ENCODE peak calls at places on chromosomes 12 and 14, in six cellular contexts. One of them, this sample, is unnamed.
A peak's percentile ranks its signal among the peaks of the same experiment; 100 is the strongest.

GRCh38 chr14:72962829-72963312 is 36.6 kb downstream of the DCAF4 start:
- DNase-seq in stimulated activated CD4-positive, alpha-beta T cell treated with anti-CD3 and anti-CD28 coated beads, Interleukin-15, amount 100 ng/mL, for 1 hour: no peak
- DNase-seq in activated naive CD4-positive, alpha-beta T cell treated with anti-CD3 and anti-CD28 coated beads for 36 hours: no peak
- DNase-seq in astrocyte: peak; percentile 92
- DNase-seq in cardiac muscle cell: no peak
- DNase-seq in mucosa of gallbladder: no peak
- DNase-seq in this sample: no peak

GRCh38 chr14:88106377-88106776 is 101.4 kb downstream of the GPR65 start:
- DNase-seq in mucosa of gallbladder: no peak
- DNase-seq in stimulated activated CD4-positive, alpha-beta T cell treated with anti-CD3 and anti-CD28 coated beads, Interleukin-15, amount 100 ng/mL, for 1 hour: no peak
- DNase-seq in activated naive CD4-positive, alpha-beta T cell treated with anti-CD3 and anti-CD28 coated beads for 36 hours: no peak
- DNase-seq in cardiac muscle cell: no peak
- DNase-seq in astrocyte: no peak
- DNase-seq in this sample: no peak

GRCh38 chr14:24377660-24378059 is 9.7 kb downstream of the NFATC4 start:
- DNase-seq in activated naive CD4-positive, alpha-beta T cell treated with anti-CD3 and anti-CD28 coated beads for 36 hours: no peak
- DNase-seq in astrocyte: no peak
- DNase-seq in cardiac muscle cell: peak; percentile 32
- DNase-seq in stimulated activated CD4-positive, alpha-beta T cell treated with anti-CD3 and anti-CD28 coated beads, Interleukin-15, amount 100 ng/mL, for 1 hour: no peak
- DNase-seq in mucosa of gallbladder: peak; percentile 69
- DNase-seq in this sample: no peak

GRCh38 chr12:12467701-12468218 is 94.9 kb downstream of the DUSP16 start:
- DNase-seq in stimulated activated CD4-positive, alpha-beta T cell treated with anti-CD3 and anti-CD28 coated beads, Interleukin-15, amount 100 ng/mL, for 1 hour: peak; percentile 23
- DNase-seq in astrocyte: peak; percentile 47
- DNase-seq in cardiac muscle cell: no peak
- DNase-seq in mucosa of gallbladder: peak; percentile 63
- DNase-seq in activated naive CD4-positive, alpha-beta T cell treated with anti-CD3 and anti-CD28 coated beads for 36 hours: peak; percentile 23
- DNase-seq in this sample: peak; percentile 18

GRCh38 chr12:80761818-80762217 is 45.1 kb downstream of the MYF5 start:
- DNase-seq in activated naive CD4-positive, alpha-beta T cell treated with anti-CD3 and anti-CD28 coated beads for 36 hours: no peak
- DNase-seq in cardiac muscle cell: no peak
- DNase-seq in stimulated activated CD4-positive, alpha-beta T cell treated with anti-CD3 and anti-CD28 coated beads, Interleukin-15, amount 100 ng/mL, for 1 hour: no peak
- DNase-seq in mucosa of gallbladder: no peak
- DNase-seq in astrocyte: no peak
- DNase-seq in this sample: no peak

GRCh38 chr12:65308601-65309071 is 30.2 kb downstream of the MSRB3 start:
- DNase-seq in mucosa of gallbladder: no peak
- DNase-seq in stimulated activated CD4-positive, alpha-beta T cell treated with anti-CD3 and anti-CD28 coated beads, Interleukin-15, amount 100 ng/mL, for 1 hour: no peak
- DNase-seq in activated naive CD4-positive, alpha-beta T cell treated with anti-CD3 and anti-CD28 coated beads for 36 hours: no peak
- DNase-seq in astrocyte: peak; percentile 20
- DNase-seq in cardiac muscle cell: no peak
- DNase-seq in this sample: no peak

GRCh38 chr12:79548525-79548924 is 142.2 kb downstream of the PAWR start:
- DNase-seq in stimulated activated CD4-positive, alpha-beta T cell treated with anti-CD3 and anti-CD28 coated beads, Interleukin-15, amount 100 ng/mL, for 1 hour: no peak
- DNase-seq in astrocyte: no peak
- DNase-seq in mucosa of gallbladder: no peak
- DNase-seq in activated naive CD4-positive, alpha-beta T cell treated with anti-CD3 and anti-CD28 coated beads for 36 hours: no peak
- DNase-seq in cardiac muscle cell: no peak
- DNase-seq in this sample: no peak

GRCh38 chr12:49889361-49890095 is 14.2 kb downstream of the FAIM2 start:
- DNase-seq in activated naive CD4-positive, alpha-beta T cell treated with anti-CD3 and anti-CD28 coated beads for 36 hours: no peak
- DNase-seq in mucosa of gallbladder: no peak
- DNase-seq in cardiac muscle cell: no peak
- DNase-seq in stimulated activated CD4-positive, alpha-beta T cell treated with anti-CD3 and anti-CD28 coated beads, Interleukin-15, amount 100 ng/mL, for 1 hour: no peak
- DNase-seq in astrocyte: no peak
- DNase-seq in this sample: no peak

GRCh38 chr14:34425095-34425851 is 36.8 kb downstream of the SPTSSA start:
- DNase-seq in stimulated activated CD4-positive, alpha-beta T cell treated with anti-CD3 and anti-CD28 coated beads, Interleukin-15, amount 100 ng/mL, for 1 hour: no peak
- DNase-seq in cardiac muscle cell: no peak
- DNase-seq in activated naive CD4-positive, alpha-beta T cell treated with anti-CD3 and anti-CD28 coated beads for 36 hours: no peak
- DNase-seq in mucosa of gallbladder: peak; percentile 55
- DNase-seq in astrocyte: no peak
- DNase-seq in this sample: no peak

GRCh38 chr12:13146539-13146938 is 43.1 kb upstream of the GSG1 start:
- DNase-seq in cardiac muscle cell: no peak
- DNase-seq in mucosa of gallbladder: no peak
- DNase-seq in stimulated activated CD4-positive, alpha-beta T cell treated with anti-CD3 and anti-CD28 coated beads, Interleukin-15, amount 100 ng/mL, for 1 hour: no peak
- DNase-seq in astrocyte: no peak
- DNase-seq in activated naive CD4-positive, alpha-beta T cell treated with anti-CD3 and anti-CD28 coated beads for 36 hours: no peak
- DNase-seq in this sample: no peak

GRCh38 chr12:124694846-124695497 is 127.6 kb upstream of the NCOR2 start:
- DNase-seq in stimulated activated CD4-positive, alpha-beta T cell treated with anti-CD3 and anti-CD28 coated beads, Interleukin-15, amount 100 ng/mL, for 1 hour: no peak
- DNase-seq in cardiac muscle cell: no peak
- DNase-seq in astrocyte: peak; percentile 98
- DNase-seq in activated naive CD4-positive, alpha-beta T cell treated with anti-CD3 and anti-CD28 coated beads for 36 hours: no peak
- DNase-seq in mucosa of gallbladder: no peak
- DNase-seq in this sample: no peak

GRCh38 chr12:98592825-98593322 is 612 bp upstream of the SLC25A3 start:
- DNase-seq in activated naive CD4-positive, alpha-beta T cell treated with anti-CD3 and anti-CD28 coated beads for 36 hours: peak; percentile 20
- DNase-seq in mucosa of gallbladder: no peak
- DNase-seq in astrocyte: no peak
- DNase-seq in cardiac muscle cell: no peak
- DNase-seq in stimulated activated CD4-positive, alpha-beta T cell treated with anti-CD3 and anti-CD28 coated beads, Interleukin-15, amount 100 ng/mL, for 1 hour: no peak
- DNase-seq in this sample: no peak

GRCh38 chr12:64389154-64389553 is 1.4 kb downstream of the C12orf56 start:
- DNase-seq in stimulated activated CD4-positive, alpha-beta T cell treated with anti-CD3 and anti-CD28 coated beads, Interleukin-15, amount 100 ng/mL, for 1 hour: no peak
- DNase-seq in astrocyte: no peak
- DNase-seq in activated naive CD4-positive, alpha-beta T cell treated with anti-CD3 and anti-CD28 coated beads for 36 hours: no peak
- DNase-seq in cardiac muscle cell: no peak
- DNase-seq in mucosa of gallbladder: no peak
- DNase-seq in this sample: no peak

GRCh38 chr12:51888316-51889215 is 663 bp downstream of the ANKRD33 start:
- DNase-seq in activated naive CD4-positive, alpha-beta T cell treated with anti-CD3 and anti-CD28 coated beads for 36 hours: no peak
- DNase-seq in mucosa of gallbladder: no peak
- DNase-seq in astrocyte: no peak
- DNase-seq in cardiac muscle cell: no peak
- DNase-seq in stimulated activated CD4-positive, alpha-beta T cell treated with anti-CD3 and anti-CD28 coated beads, Interleukin-15, amount 100 ng/mL, for 1 hour: no peak
- DNase-seq in this sample: no peak

GRCh38 chr12:76688001-76688400 is 75.9 kb upstream of the ZDHHC17 start:
- DNase-seq in stimulated activated CD4-positive, alpha-beta T cell treated with anti-CD3 and anti-CD28 coated beads, Interleukin-15, amount 100 ng/mL, for 1 hour: no peak
- DNase-seq in cardiac muscle cell: no peak
- DNase-seq in astrocyte: peak; percentile 49
- DNase-seq in mucosa of gallbladder: no peak
- DNase-seq in activated naive CD4-positive, alpha-beta T cell treated with anti-CD3 and anti-CD28 coated beads for 36 hours: no peak
- DNase-seq in this sample: no peak

GRCh38 chr12:78671295-78671694 is 193.3 kb upstream of the SYT1 start:
- DNase-seq in astrocyte: peak; percentile 93
- DNase-seq in mucosa of gallbladder: no peak
- DNase-seq in stimulated activated CD4-positive, alpha-beta T cell treated with anti-CD3 and anti-CD28 coated beads, Interleukin-15, amount 100 ng/mL, for 1 hour: no peak
- DNase-seq in cardiac muscle cell: no peak
- DNase-seq in activated naive CD4-positive, alpha-beta T cell treated with anti-CD3 and anti-CD28 coated beads for 36 hours: no peak
- DNase-seq in this sample: no peak

GRCh38 chr14:105885561-105886320 is 359.4 kb downstream of the TMEM121 start:
- DNase-seq in astrocyte: no peak
- DNase-seq in mucosa of gallbladder: no peak
- DNase-seq in activated naive CD4-positive, alpha-beta T cell treated with anti-CD3 and anti-CD28 coated beads for 36 hours: peak; percentile 2
- DNase-seq in stimulated activated CD4-positive, alpha-beta T cell treated with anti-CD3 and anti-CD28 coated beads, Interleukin-15, amount 100 ng/mL, for 1 hour: no peak
- DNase-seq in cardiac muscle cell: no peak
- DNase-seq in this sample: peak; percentile 3

GRCh38 chr14:88749139-88749538 is 43.6 kb downstream of the EML5 start:
- DNase-seq in activated naive CD4-positive, alpha-beta T cell treated with anti-CD3 and anti-CD28 coated beads for 36 hours: no peak
- DNase-seq in astrocyte: no peak
- DNase-seq in stimulated activated CD4-positive, alpha-beta T cell treated with anti-CD3 and anti-CD28 coated beads, Interleukin-15, amount 100 ng/mL, for 1 hour: no peak
- DNase-seq in mucosa of gallbladder: no peak
- DNase-seq in cardiac muscle cell: no peak
- DNase-seq in this sample: no peak

GRCh38 chr12:49821375-49822287 is 6.6 kb downstream of the NCKAP5L start:
- DNase-seq in activated naive CD4-positive, alpha-beta T cell treated with anti-CD3 and anti-CD28 coated beads for 36 hours: peak; percentile 28
- DNase-seq in mucosa of gallbladder: no peak
- DNase-seq in cardiac muscle cell: no peak
- DNase-seq in astrocyte: no peak
- DNase-seq in stimulated activated CD4-positive, alpha-beta T cell treated with anti-CD3 and anti-CD28 coated beads, Interleukin-15, amount 100 ng/mL, for 1 hour: no peak
- DNase-seq in this sample: no peak

GRCh38 chr12:25433581-25434325 is 119.3 kb downstream of the LMNTD1 start:
- DNase-seq in activated naive CD4-positive, alpha-beta T cell treated with anti-CD3 and anti-CD28 coated beads for 36 hours: no peak
- DNase-seq in cardiac muscle cell: no peak
- DNase-seq in stimulated activated CD4-positive, alpha-beta T cell treated with anti-CD3 and anti-CD28 coated beads, Interleukin-15, amount 100 ng/mL, for 1 hour: no peak
- DNase-seq in astrocyte: peak; percentile 84
- DNase-seq in mucosa of gallbladder: no peak
- DNase-seq in this sample: no peak

GRCh38 chr12:51488281-51488680 is 63.6 kb downstream of the SLC4A8 start:
- DNase-seq in activated naive CD4-positive, alpha-beta T cell treated with anti-CD3 and anti-CD28 coated beads for 36 hours: no peak
- DNase-seq in mucosa of gallbladder: no peak
- DNase-seq in cardiac muscle cell: no peak
- DNase-seq in stimulated activated CD4-positive, alpha-beta T cell treated with anti-CD3 and anti-CD28 coated beads, Interleukin-15, amount 100 ng/mL, for 1 hour: no peak
- DNase-seq in astrocyte: peak; percentile 10
- DNase-seq in this sample: no peak

GRCh38 chr12:130873825-130874224 is 2.0 kb downstream of the RAN start:
- DNase-seq in cardiac muscle cell: no peak
- DNase-seq in stimulated activated CD4-positive, alpha-beta T cell treated with anti-CD3 and anti-CD28 coated beads, Interleukin-15, amount 100 ng/mL, for 1 hour: no peak
- DNase-seq in activated naive CD4-positive, alpha-beta T cell treated with anti-CD3 and anti-CD28 coated beads for 36 hours: peak; percentile 43
- DNase-seq in astrocyte: no peak
- DNase-seq in mucosa of gallbladder: no peak
- DNase-seq in this sample: no peak

GRCh38 chr12:131092911-131093901 is 139.5 kb downstream of the ADGRD1 start:
- DNase-seq in astrocyte: no peak
- DNase-seq in activated naive CD4-positive, alpha-beta T cell treated with anti-CD3 and anti-CD28 coated beads for 36 hours: no peak
- DNase-seq in cardiac muscle cell: no peak
- DNase-seq in stimulated activated CD4-positive, alpha-beta T cell treated with anti-CD3 and anti-CD28 coated beads, Interleukin-15, amount 100 ng/mL, for 1 hour: no peak
- DNase-seq in mucosa of gallbladder: no peak
- DNase-seq in this sample: no peak

GRCh38 chr12:109731231-109731731 is 17.7 kb downstream of the FAM222A start:
- DNase-seq in mucosa of gallbladder: no peak
- DNase-seq in cardiac muscle cell: no peak
- DNase-seq in stimulated activated CD4-positive, alpha-beta T cell treated with anti-CD3 and anti-CD28 coated beads, Interleukin-15, amount 100 ng/mL, for 1 hour: no peak
- DNase-seq in astrocyte: no peak
- DNase-seq in activated naive CD4-positive, alpha-beta T cell treated with anti-CD3 and anti-CD28 coated beads for 36 hours: no peak
- DNase-seq in this sample: no peak

GRCh38 chr12:10614056-10614370 is 604 bp upstream of the MAGOHB start:
- DNase-seq in astrocyte: no peak
- DNase-seq in cardiac muscle cell: peak; percentile 5
- DNase-seq in activated naive CD4-positive, alpha-beta T cell treated with anti-CD3 and anti-CD28 coated beads for 36 hours: peak; percentile 13
- DNase-seq in stimulated activated CD4-positive, alpha-beta T cell treated with anti-CD3 and anti-CD28 coated beads, Interleukin-15, amount 100 ng/mL, for 1 hour: no peak
- DNase-seq in mucosa of gallbladder: no peak
- DNase-seq in this sample: no peak

GRCh38 chr14:22565391-22565945 is 23.6 kb downstream of the DAD1 start:
- DNase-seq in stimulated activated CD4-positive, alpha-beta T cell treated with anti-CD3 and anti-CD28 coated beads, Interleukin-15, amount 100 ng/mL, for 1 hour: no peak
- DNase-seq in astrocyte: no peak
- DNase-seq in activated naive CD4-positive, alpha-beta T cell treated with anti-CD3 and anti-CD28 coated beads for 36 hours: no peak
- DNase-seq in cardiac muscle cell: no peak
- DNase-seq in mucosa of gallbladder: no peak
- DNase-seq in this sample: no peak

GRCh38 chr12:124835652-124836410 is 27.8 kb downstream of the SCARB1 start:
- DNase-seq in mucosa of gallbladder: no peak
- DNase-seq in cardiac muscle cell: no peak
- DNase-seq in stimulated activated CD4-positive, alpha-beta T cell treated with anti-CD3 and anti-CD28 coated beads, Interleukin-15, amount 100 ng/mL, for 1 hour: no peak
- DNase-seq in activated naive CD4-positive, alpha-beta T cell treated with anti-CD3 and anti-CD28 coated beads for 36 hours: no peak
- DNase-seq in astrocyte: no peak
- DNase-seq in this sample: no peak

GRCh38 chr14:98782062-98782461 is 489.9 kb downstream of the BCL11B start:
- DNase-seq in stimulated activated CD4-positive, alpha-beta T cell treated with anti-CD3 and anti-CD28 coated beads, Interleukin-15, amount 100 ng/mL, for 1 hour: no peak
- DNase-seq in mucosa of gallbladder: no peak
- DNase-seq in astrocyte: no peak
- DNase-seq in activated naive CD4-positive, alpha-beta T cell treated with anti-CD3 and anti-CD28 coated beads for 36 hours: no peak
- DNase-seq in cardiac muscle cell: no peak
- DNase-seq in this sample: no peak

GRCh38 chr12:31517994-31518393 is 72.9 kb downstream of the DENND5B start:
- DNase-seq in astrocyte: peak; percentile 26
- DNase-seq in cardiac muscle cell: peak; percentile 7
- DNase-seq in activated naive CD4-positive, alpha-beta T cell treated with anti-CD3 and anti-CD28 coated beads for 36 hours: no peak
- DNase-seq in mucosa of gallbladder: no peak
- DNase-seq in stimulated activated CD4-positive, alpha-beta T cell treated with anti-CD3 and anti-CD28 coated beads, Interleukin-15, amount 100 ng/mL, for 1 hour: no peak
- DNase-seq in this sample: no peak

GRCh38 chr12:22100952-22101748 is 55.1 kb downstream of the CMAS start:
- DNase-seq in cardiac muscle cell: peak; percentile 69
- DNase-seq in astrocyte: peak; percentile 47
- DNase-seq in stimulated activated CD4-positive, alpha-beta T cell treated with anti-CD3 and anti-CD28 coated beads, Interleukin-15, amount 100 ng/mL, for 1 hour: no peak
- DNase-seq in activated naive CD4-positive, alpha-beta T cell treated with anti-CD3 and anti-CD28 coated beads for 36 hours: peak; percentile 76
- DNase-seq in mucosa of gallbladder: peak; percentile 52
- DNase-seq in this sample: peak; percentile 11